ENCODE peak calls at places on chromosomes 7 and 10, in nine cellular contexts. H is ACHN; X is NCI-H1105 treated with DMSO at 0.1 percent for 48 hours; W is dorsolateral prefrontal cortex; Y is KG1; B is HEK293T; S is AG04450; D is NB4; K is stimulated activated CD8-positive, alpha-beta memory T cell treated with anti-CD3 and anti-CD28 coated beads, Interleukin-7, amount 100 ng/mL, for 4 hours. A is an unnamed sample.

GRCh38 chr7:99372275-99373085 is 2.0 kb upstream of the ARPC1B start:
- DNase-seq in H (peak), X (no peak), W (no peak), Y (no peak), B (no peak), S (no peak), D (no peak), K (no peak), A (no peak)

GRCh38 chr7:375901-376305 is 85.9 kb downstream of the FOXL3 start:
- DNase-seq in H (no peak), X (no peak), W (peak), Y (no peak), B (no peak), S (no peak), D (no peak), K (no peak), A (no peak)

GRCh38 chr7:66602159-66602558 is 26.5 kb upstream of the KCTD7 start:
- DNase-seq in H (no peak), X (no peak), W (no peak), Y (no peak), B (no peak), S (no peak), D (no peak), K (no peak), A (no peak)

GRCh38 chr7:123724725-123725381 is 23.9 kb downstream of the WASL start:
- DNase-seq in H (no peak), X (no peak), W (no peak), Y (no peak), B (no peak), S (no peak), D (peak), K (no peak), A (no peak)

GRCh38 chr7:73809454-73810090 is 21.2 kb upstream of the CLDN4 start:
- DNase-seq in H (no peak), X (no peak), W (peak), Y (no peak), B (no peak), S (no peak), D (no peak), K (no peak), A (no peak)

GRCh38 chr7:141072548-141073172 is 1.2 kb upstream of the TMEM178B start:
- DNase-seq in H (peak), X (peak), W (peak), Y (no peak), B (peak), S (peak), D (peak), K (no peak), A (peak)

GRCh38 chr7:105678811-105679495 is 97.7 kb upstream of the EFCAB10 start:
- DNase-seq in H (peak), X (no peak), W (peak), Y (no peak), B (no peak), S (no peak), D (peak), K (no peak), A (peak)

GRCh38 chr7:51021906-51022570 is 239.3 kb upstream of the GRB10 start:
- DNase-seq in H (no peak), X (no peak), W (no peak), Y (no peak), B (no peak), S (no peak), D (no peak), K (no peak), A (no peak)

GRCh38 chr10:12480440-12480839 is 131.1 kb downstream of the CAMK1D start:
- DNase-seq in H (no peak), X (no peak), W (no peak), Y (no peak), B (no peak), S (no peak), D (no peak), K (no peak), A (no peak)

GRCh38 chr7:2010101-2010500 is 222.6 kb downstream of the MAD1L1 start:
- DNase-seq in H (no peak), X (no peak), W (peak), Y (no peak), B (no peak), S (no peak), D (no peak), K (no peak), A (no peak)

GRCh38 chr10:12699258-12699700 is 302.2 kb downstream of the CCDC3 start:
- DNase-seq in H (peak), X (no peak), W (no peak), Y (no peak), B (no peak), S (no peak), D (no peak), K (no peak), A (no peak)

GRCh38 chr10:14240253-14241189 is 90.2 kb downstream of the FRMD4A start:
- DNase-seq in H (peak), X (peak), W (no peak), Y (no peak), B (no peak), S (no peak), D (no peak), K (no peak), A (no peak)

GRCh38 chr10:3780056-3780765 is 4.8 kb downstream of the KLF6 start:
- DNase-seq in H (peak), X (no peak), W (no peak), Y (no peak), B (no peak), S (no peak), D (no peak), K (no peak), A (no peak)

GRCh38 chr7:130150587-130150986 is 54.6 kb downstream of the TMEM209 start:
- DNase-seq in H (no peak), X (no peak), W (no peak), Y (no peak), B (no peak), S (no peak), D (no peak), K (no peak), A (no peak)

GRCh38 chr7:139153832-139154231 is 44.3 kb upstream of the ZC3HAV1 start:
- DNase-seq in H (peak), X (no peak), W (no peak), Y (no peak), B (no peak), S (peak), D (peak), K (no peak), A (no peak)

GRCh38 chr7:6179620-6180343 is 92.6 kb downstream of the CYTH3 start:
- DNase-seq in H (no peak), X (no peak), W (no peak), Y (no peak), B (no peak), S (no peak), D (no peak), K (no peak), A (no peak)

GRCh38 chr10:369441-370221 is 234.4 kb downstream of the ZMYND11 start:
- DNase-seq in H (no peak), X (no peak), W (no peak), Y (no peak), B (no peak), S (peak), D (no peak), K (no peak), A (no peak)

GRCh38 chr7:131336956-131337355 is 9.3 kb downstream of the MKLN1 start:
- DNase-seq in H (peak), X (peak), W (no peak), Y (no peak), B (no peak), S (no peak), D (peak), K (no peak), A (no peak)

GRCh38 chr7:111159426-111159825 is 68.5 kb downstream of the LRRN3 start:
- DNase-seq in H (no peak), X (no peak), W (no peak), Y (no peak), B (no peak), S (no peak), D (no peak), K (no peak), A (no peak)

GRCh38 chr10:89516149-89516832 is 19.1 kb downstream of the SLC16A12 start:
- DNase-seq in H (peak), X (no peak), W (no peak), Y (no peak), B (no peak), S (peak), D (no peak), K (no peak), A (no peak)

GRCh38 chr10:510415-510881 is 179.0 kb downstream of the DIP2C start:
- DNase-seq in H (no peak), X (peak), W (no peak), Y (no peak), B (no peak), S (no peak), D (no peak), K (no peak), A (peak)

GRCh38 chr7:70710011-70710480 is 421.9 kb upstream of the GALNT17 start:
- DNase-seq in H (peak), X (no peak), W (no peak), Y (no peak), B (no peak), S (peak), D (peak), K (no peak), A (no peak)

A was measured in anterior cingulate cortex.